ENCODE peak calls at places on chromosomes 1 and 21, in six cellular contexts. H, A, W, B, P and V are unnamed samples.

GRCh38 chr1:29975036-29975694 is 738.8 kb downstream of the PTPRU start:
- DNase-seq in H (peak), A (no peak), W (no peak), B (peak), P (peak), V (no peak)

GRCh38 chr21:28704746-28705145 is 287.9 kb downstream of the LTN1 start:
- DNase-seq in H (no peak), A (no peak), W (no peak), B (no peak), P (no peak), V (peak)

GRCh38 chr1:179754031-179754624 is 11.0 kb downstream of the FAM163A start:
- DNase-seq in H (no peak), A (no peak), W (no peak), B (no peak), P (no peak), V (no peak)

GRCh38 chr1:173520799-173521198 is 43.7 kb downstream of the PRDX6 start:
- DNase-seq in H (no peak), A (no peak), W (no peak), B (no peak), P (no peak), V (no peak)

GRCh38 chr1:11898831-11899467 is 27.3 kb downstream of the KIAA2013 start:
- DNase-seq in H (no peak), A (no peak), W (no peak), B (peak), P (peak), V (no peak)

GRCh38 chr21:36199021-36199420 is 42.4 kb downstream of the DOP1B start:
- DNase-seq in H (no peak), A (no peak), W (no peak), B (no peak), P (no peak), V (no peak)

GRCh38 chr1:108557311-108557710 is 2.6 kb upstream of the EEIG2 start:
- DNase-seq in H (no peak), A (no peak), W (no peak), B (no peak), P (no peak), V (no peak)

GRCh38 chr1:33111965-33112364 is 31.0 kb downstream of the AZIN2 start:
- DNase-seq in H (no peak), A (no peak), W (no peak), B (no peak), P (no peak), V (no peak)

GRCh38 chr1:109151146-109151545 is 37.2 kb downstream of the ELAPOR1 start:
- DNase-seq in H (peak), A (peak), W (no peak), B (peak), P (peak), V (no peak)

GRCh38 chr21:33132054-33132453 is 62.1 kb downstream of the OLIG1 start:
- DNase-seq in H (no peak), A (no peak), W (no peak), B (no peak), P (no peak), V (no peak)

GRCh38 chr21:45868488-45868887 is 113.1 kb upstream of the COL6A1 start:
- DNase-seq in H (no peak), A (peak), W (no peak), B (no peak), P (peak), V (peak)

GRCh38 chr1:96259399-96259798 is 462.2 kb upstream of the PTBP2 start:
- DNase-seq in H (no peak), A (no peak), W (no peak), B (no peak), P (no peak), V (no peak)

GRCh38 chr1:30720271-30721223 is 2.8 kb downstream of the MATN1 start:
- DNase-seq in H (no peak), A (no peak), W (no peak), B (no peak), P (no peak), V (no peak)

GRCh38 chr1:202010042-202011015 is at the start of gene ELF3:
- DNase-seq in H (peak), A (peak), W (no peak), B (no peak), P (peak), V (no peak)

GRCh38 chr1:18155881-18156385 is 48.3 kb downstream of the IGSF21 start:
- DNase-seq in H (no peak), A (peak), W (no peak), B (no peak), P (no peak), V (no peak)

GRCh38 chr1:168164771-168165170 is 14.0 kb upstream of the TIPRL start:
- DNase-seq in H (no peak), A (no peak), W (no peak), B (no peak), P (no peak), V (no peak)

GRCh38 chr1:174074757-174075156 is 52.6 kb upstream of the RC3H1 start:
- DNase-seq in H (no peak), A (no peak), W (no peak), B (no peak), P (no peak), V (no peak)

GRCh38 chr1:229943988-229944743 is 122.9 kb upstream of the GALNT2 start:
- DNase-seq in H (no peak), A (peak), W (no peak), B (no peak), P (no peak), V (no peak)

GRCh38 chr1:167667536-167667935 is 37.5 kb downstream of the RCSD1 start:
- DNase-seq in H (no peak), A (no peak), W (no peak), B (no peak), P (no peak), V (no peak)

GRCh38 chr1:236063919-236064673 is 794 bp downstream of the NID1 start:
- DNase-seq in H (peak), A (peak), W (no peak), B (peak), P (peak), V (peak)

GRCh38 chr1:248373761-248374160 is 1.8 kb upstream of the OR2T6 start:
- DNase-seq in H (no peak), A (no peak), W (no peak), B (no peak), P (no peak), V (no peak)

GRCh38 chr1:25971882-25972180 is 26.0 kb downstream of the PAFAH2 start:
- DNase-seq in H (no peak), A (no peak), W (no peak), B (no peak), P (no peak), V (no peak)

GRCh38 chr1:221078260-221078965 is 199.2 kb downstream of the HLX start:
- DNase-seq in H (no peak), A (no peak), W (no peak), B (no peak), P (no peak), V (no peak)

GRCh38 chr1:102902045-102902444 is 206.3 kb downstream of the COL11A1 start:
- DNase-seq in H (no peak), A (no peak), W (no peak), B (no peak), P (no peak), V (no peak)

GRCh38 chr1:155022927-155023236 is 10.7 kb downstream of the DCST2 start:
- DNase-seq in H (peak), A (peak), W (no peak), B (no peak), P (no peak), V (no peak)

GRCh38 chr1:233140519-233140918 is 155.0 kb downstream of the PCNX2 start:
- DNase-seq in H (no peak), A (no peak), W (no peak), B (no peak), P (no peak), V (no peak)

GRCh38 chr1:90823686-90824085 is 106.6 kb upstream of the BARHL2 start:
- DNase-seq in H (no peak), A (no peak), W (no peak), B (no peak), P (no peak), V (no peak)

GRCh38 chr1:76303348-76303712 is 228.8 kb downstream of the ST6GALNAC3 start:
- DNase-seq in H (no peak), A (no peak), W (no peak), B (no peak), P (no peak), V (no peak)

GRCh38 chr1:35122311-35122710 is 43.1 kb downstream of the ZMYM1 start:
- DNase-seq in H (no peak), A (no peak), W (no peak), B (no peak), P (no peak), V (no peak)

GRCh38 chr1:150406483-150406882 is 42.5 kb downstream of the RPRD2 start:
- DNase-seq in H (no peak), A (no peak), W (no peak), B (no peak), P (no peak), V (no peak)

GRCh38 chr21:37071561-37072238 is 1.2 kb downstream of the PIGP start:
- DNase-seq in H (peak), A (peak), W (no peak), B (no peak), P (no peak), V (peak)

GRCh38 chr1:218656301-218657037 is 311.3 kb downstream of the TGFB2 start:
- DNase-seq in H (no peak), A (no peak), W (no peak), B (no peak), P (no peak), V (no peak)

GRCh38 chr21:16517380-16517779 is 787.6 kb downstream of the USP25 start:
- DNase-seq in H (no peak), A (no peak), W (no peak), B (no peak), P (no peak), V (no peak)

GRCh38 chr1:86515597-86515996 is 31.3 kb upstream of the CLCA4 start:
- DNase-seq in H (peak), A (no peak), W (no peak), B (peak), P (peak), V (no peak)

GRCh38 chr1:201348211-201348566 is 29.3 kb downstream of the TNNT2 start:
- DNase-seq in H (peak), A (peak), W (no peak), B (peak), P (peak), V (no peak)

GRCh38 chr1:96376846-96377245 is 344.7 kb upstream of the PTBP2 start:
- DNase-seq in H (no peak), A (no peak), W (no peak), B (no peak), P (no peak), V (no peak)

GRCh38 chr1:177301425-177302124 is 130.8 kb downstream of the BRINP2 start:
- DNase-seq in H (no peak), A (no peak), W (no peak), B (no peak), P (no peak), V (no peak)

GRCh38 chr1:221670081-221670480 is 71.8 kb downstream of the DUSP10 start:
- DNase-seq in H (no peak), A (no peak), W (no peak), B (no peak), P (no peak), V (no peak)

GRCh38 chr1:210239295-210240155 is 6.9 kb downstream of the SERTAD4 start:
- DNase-seq in H (no peak), A (peak), W (no peak), B (peak), P (no peak), V (no peak)

GRCh38 chr1:165633624-165634023 is 2.6 kb downstream of the MGST3 start:
- DNase-seq in H (no peak), A (no peak), W (no peak), B (no peak), P (no peak), V (no peak)

GRCh38 chr1:8464987-8465386 is 147.1 kb downstream of the SLC45A1 start:
- DNase-seq in H (no peak), A (no peak), W (no peak), B (no peak), P (no peak), V (no peak)
- TF ChIP-seq CTCF in H (no peak), A (no peak), W (no peak), B (no peak), P (peak), V (no peak)

GRCh38 chr1:63362578-63362977 is 4.8 kb upstream of the ALG6 start:
- DNase-seq in H (no peak), A (no peak), W (no peak), B (no peak), P (no peak), V (no peak)
- TF ChIP-seq CTCF in H (no peak), A (no peak), W (no peak), B (no peak), P (peak), V (no peak)

DNA sequence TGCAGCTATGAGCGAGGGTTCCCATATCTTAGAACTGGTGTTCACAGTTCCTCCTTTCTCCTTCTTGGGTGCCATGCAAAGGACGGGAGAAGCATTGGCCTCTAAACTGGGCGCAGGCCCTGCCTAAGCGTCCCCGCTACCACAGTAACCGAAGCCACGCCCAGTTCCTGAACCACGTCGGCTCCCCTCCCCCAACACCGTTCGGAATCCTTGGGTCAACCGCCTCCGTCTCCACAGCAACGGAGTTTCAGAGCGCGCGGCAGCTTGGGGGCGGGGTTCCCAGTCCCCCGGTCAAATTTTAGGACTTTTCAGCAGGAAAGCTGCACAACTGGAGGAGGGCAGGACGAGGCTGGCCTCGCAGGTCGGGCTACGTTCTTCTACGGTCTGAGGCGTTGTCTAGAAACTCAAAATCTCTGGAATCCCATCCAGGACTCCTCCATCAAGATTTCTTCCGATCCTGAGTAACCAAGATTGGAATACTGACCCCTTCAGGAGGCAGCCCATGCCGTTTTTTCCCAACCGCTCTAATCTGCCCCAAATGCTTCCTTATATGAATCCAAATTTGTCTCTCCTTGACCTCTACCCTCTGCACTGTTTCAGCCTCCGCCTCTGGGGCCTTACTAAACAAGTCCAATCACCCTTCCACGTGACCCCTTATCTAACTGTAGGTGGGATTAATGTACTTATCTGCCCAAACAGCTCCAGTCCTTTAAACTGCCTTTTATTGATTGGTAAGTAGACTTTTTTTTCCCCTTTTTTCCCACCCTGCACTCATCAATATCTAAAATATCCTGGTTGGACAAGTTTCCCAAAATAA is at the start of gene SPAG17:
- DNase-seq in H (peak), A (peak), W (no peak), B (peak), P (peak), V (peak)
- TF ChIP-seq CTCF in H (no peak), A (no peak), W (no peak), B (no peak), P (peak), V (no peak)

GRCh38 chr21:39085843-39086415 is 97.3 kb downstream of the PSMG1 start:
- DNase-seq in H (no peak), A (no peak), W (no peak), B (no peak), P (no peak), V (no peak)

GRCh38 chr21:39087976-39088370 is 95.3 kb downstream of the PSMG1 start:
- DNase-seq in H (no peak), A (no peak), W (no peak), B (no peak), P (no peak), V (no peak)

GRCh38 chr21:39084979-39085729 is 98.1 kb downstream of the PSMG1 start:
- DNase-seq in H (no peak), A (no peak), W (no peak), B (no peak), P (no peak), V (peak)

GRCh38 chr21:39087238-39087975 is 95.8 kb downstream of the PSMG1 start:
- DNase-seq in H (no peak), A (no peak), W (no peak), B (no peak), P (no peak), V (peak)

DNA sequence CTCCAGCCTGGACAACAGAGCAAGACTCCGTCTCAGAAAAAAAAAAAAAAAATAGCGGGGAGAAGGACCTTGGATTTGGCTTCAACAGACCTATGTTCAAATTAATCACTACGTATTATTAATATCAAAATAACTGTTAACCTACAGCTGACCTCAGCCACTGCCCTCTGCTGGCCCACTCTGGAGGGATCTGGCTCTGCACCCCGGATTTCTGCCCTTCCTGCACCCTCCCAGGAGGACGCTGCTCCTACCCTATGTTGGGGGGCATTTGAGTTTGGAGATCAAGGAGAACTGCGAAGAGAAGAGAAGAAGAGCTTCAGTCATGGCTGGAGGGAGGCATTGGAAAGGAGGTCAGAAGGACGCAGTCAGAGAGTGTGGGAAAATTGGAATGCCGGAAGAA is 96.7 kb downstream of the PSMG1 start:
- DNase-seq in H (no peak), A (no peak), W (no peak), B (no peak), P (no peak), V (no peak)
- TF ChIP-seq CTCF in H (no peak), A (no peak), W (no peak), B (no peak), P (peak), V (no peak)

GRCh38 chr21:14911351-14911750 is 153.4 kb downstream of the NRIP1 start:
- DNase-seq in H (no peak), A (no peak), W (no peak), B (no peak), P (no peak), V (no peak)

GRCh38 chr21:14917762-14918161 is 147.0 kb downstream of the NRIP1 start:
- DNase-seq in H (no peak), A (no peak), W (no peak), B (no peak), P (no peak), V (no peak)

GRCh38 chr21:14918542-14918941 is 146.3 kb downstream of the NRIP1 start:
- DNase-seq in H (no peak), A (no peak), W (no peak), B (no peak), P (no peak), V (no peak)

GRCh38 chr21:14916676-14917141 is 148.1 kb downstream of the NRIP1 start:
- DNase-seq in H (peak), A (no peak), W (no peak), B (no peak), P (no peak), V (no peak)

DNA sequence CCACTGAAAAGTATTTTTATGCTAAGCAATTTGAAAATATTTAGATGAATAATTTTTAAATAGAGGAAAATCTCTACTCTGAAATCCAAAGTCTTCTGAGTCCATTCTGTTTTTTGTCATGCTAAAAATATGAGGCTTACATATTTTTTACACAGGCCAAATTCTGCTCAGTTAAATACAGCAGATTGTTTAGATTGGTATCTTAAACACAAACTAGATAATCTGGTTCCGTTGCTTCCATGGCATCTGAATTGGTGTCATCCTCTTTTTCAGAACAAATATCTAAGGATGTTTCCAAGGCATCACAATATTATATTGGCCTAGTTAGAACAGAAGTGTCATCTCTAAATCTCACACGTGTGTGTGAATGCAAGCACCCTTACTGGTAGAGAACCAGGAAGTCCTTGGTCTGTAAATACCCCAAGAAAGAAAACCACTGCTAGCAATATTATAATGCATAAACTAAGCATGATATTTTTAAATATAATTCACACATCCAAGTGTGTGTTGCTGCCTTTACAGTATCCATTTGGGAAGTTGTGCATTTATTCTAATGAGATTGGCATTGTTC is 151.1 kb downstream of the NRIP1 start:
- DNase-seq in H (no peak), A (no peak), W (no peak), B (no peak), P (no peak), V (no peak)
- TF ChIP-seq CTCF in H (no peak), A (no peak), W (no peak), B (no peak), P (no peak), V (no peak)

DNA sequence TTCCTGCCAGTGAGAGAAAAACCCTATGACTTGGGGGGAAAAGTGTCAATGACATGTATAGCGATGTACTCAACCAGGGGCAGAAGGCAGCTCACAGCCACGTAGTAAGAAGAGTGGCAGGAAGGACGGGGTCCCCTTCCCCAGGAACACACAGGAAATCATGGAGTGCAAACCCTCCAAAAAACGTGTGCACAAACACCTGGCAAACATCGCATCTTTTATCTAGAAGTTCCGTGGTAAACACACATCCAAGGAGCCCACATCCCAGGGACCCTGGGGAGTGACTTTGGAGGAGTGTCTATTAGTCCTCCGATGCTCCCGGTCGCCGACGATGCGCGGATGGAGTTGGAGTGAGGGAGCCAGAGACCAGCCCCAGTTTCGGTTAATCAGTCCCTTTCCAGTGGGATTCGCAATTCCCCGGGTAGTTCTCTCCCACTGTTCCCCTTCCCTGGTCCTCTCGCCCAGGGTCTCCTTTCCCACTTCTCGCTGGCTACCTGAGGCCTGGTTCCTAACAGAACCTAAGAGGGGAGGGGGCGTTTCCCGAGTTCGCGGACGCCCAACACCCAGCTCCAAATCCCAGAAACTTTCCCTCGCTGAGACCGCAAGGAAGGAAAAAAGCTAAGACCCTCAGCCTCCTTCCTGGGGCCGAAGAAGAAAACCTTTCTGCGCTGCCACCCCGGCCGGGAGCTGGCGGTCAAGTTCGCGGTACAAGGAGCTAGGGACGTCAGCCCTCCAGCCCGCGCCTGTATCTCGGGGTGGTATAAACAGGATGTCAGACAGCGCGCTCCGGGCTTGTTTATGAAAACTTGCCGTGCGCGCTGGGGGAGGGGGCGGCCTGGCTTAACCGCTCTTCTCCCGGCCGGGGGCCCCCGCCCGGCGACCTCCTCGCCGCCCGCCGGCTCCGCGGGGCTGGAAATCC is 851 bp downstream of the JAK1 start:
- DNase-seq in H (peak), A (peak), W (peak), B (peak), P (peak), V (peak)
- TF ChIP-seq CTCF in H (no peak), A (no peak), W (no peak), B (no peak), P (no peak), V (no peak)